ENCODE peak calls at places on chromosome 21, in four cellular contexts. N, E, K and F are unnamed samples.

GRCh38 chr21:45897191-45898027 is 84.2 kb upstream of the COL6A1 start:
- DNase-seq in N (no peak), E (no peak), K (no peak), F (no peak)

GRCh38 chr21:7953058-7953457 is 2568.3 kb upstream of the TPTE start:
- DNase-seq in N (no peak), E (no peak), K (no peak), F (no peak)

GRCh38 chr21:15826147-15826780 is 96.5 kb downstream of the USP25 start:
- DNase-seq in N (no peak), E (no peak), K (peak; percentile 12), F (no peak)

GRCh38 chr21:35470522-35470921 is 421.4 kb upstream of the RUNX1 start:
- DNase-seq in N (no peak), E (no peak), K (no peak), F (no peak)

GRCh38 chr21:45136500-45136899 is 62.1 kb downstream of the ADARB1 start:
- DNase-seq in N (no peak), E (no peak), K (no peak), F (no peak)

GRCh38 chr21:18545908-18546307 is 142.3 kb upstream of the TMPRSS15 start:
- DNase-seq in N (no peak), E (no peak), K (no peak), F (no peak)

GRCh38 chr21:28336299-28336698 is 656.4 kb downstream of the LTN1 start:
- DNase-seq in N (no peak), E (no peak), K (no peak), F (peak; percentile 3)

GRCh38 chr21:18289876-18290275 is 45.2 kb downstream of the CHODL start:
- DNase-seq in N (no peak), E (no peak), K (no peak), F (no peak)

GRCh38 chr21:46068516-46069079 is 29.3 kb upstream of the COL6A2 start:
- DNase-seq in N (no peak), E (no peak), K (no peak), F (no peak)

GRCh38 chr21:37452222-37452621 is 85.6 kb downstream of the DYRK1A start:
- DNase-seq in N (no peak), E (no peak), K (no peak), F (no peak)

GRCh38 chr21:36534656-36535055 is 54.7 kb upstream of the CLDN14 start:
- DNase-seq in N (no peak), E (no peak), K (no peak), F (no peak)

GRCh38 chr21:39938086-39938611 is 70.9 kb downstream of the PCP4 start:
- DNase-seq in N (no peak), E (no peak), K (peak; percentile 81), F (peak; percentile 73)

GRCh38 chr21:37534431-37534830 is 167.9 kb downstream of the DYRK1A start:
- DNase-seq in N (no peak), E (no peak), K (no peak), F (no peak)

GRCh38 chr21:45078877-45079281 is 4.5 kb downstream of the ADARB1 start:
- DNase-seq in N (no peak), E (no peak), K (no peak), F (no peak)

GRCh38 chr21:38930838-38931237 is 125.1 kb downstream of the ETS2 start:
- DNase-seq in N (no peak), E (no peak), K (no peak), F (no peak)

GRCh38 chr21:41768371-41769042 is 1.7 kb upstream of the RIPK4 start:
- DNase-seq in N (no peak), E (no peak), K (peak; percentile 53), F (peak; percentile 76)

GRCh38 chr21:44012474-44013379 is 618 bp downstream of the TRAPPC10 start:
- DNase-seq in N (no peak), E (peak; percentile 63), K (peak; percentile 51), F (peak; percentile 76)

GRCh38 chr21:36788116-36788515 is 89.2 kb downstream of the SIM2 start:
- DNase-seq in N (no peak), E (no peak), K (no peak), F (no peak)

GRCh38 chr21:42456457-42456856 is 39.6 kb downstream of the RSPH1 start:
- DNase-seq in N (no peak), E (peak; percentile 21), K (no peak), F (no peak)

GRCh38 chr21:27480841-27481261 is 514.0 kb upstream of the ADAMTS5 start:
- DNase-seq in N (no peak), E (no peak), K (no peak), F (no peak)

GRCh38 chr21:43880111-43880985 is 15.3 kb downstream of the AGPAT3 start:
- DNase-seq in N (no peak), E (no peak), K (no peak), F (no peak)

GRCh38 chr21:20661745-20662470 is 336.3 kb upstream of the NCAM2 start:
- DNase-seq in N (no peak), E (no peak), K (peak; percentile 83), F (no peak)

GRCh38 chr21:28627691-28628090 is 365.0 kb downstream of the LTN1 start:
- DNase-seq in N (no peak), E (no peak), K (no peak), F (no peak)

GRCh38 chr21:25626752-25627151 is 12.3 kb upstream of the JAM2 start:
- DNase-seq in N (no peak), E (no peak), K (no peak), F (no peak)

GRCh38 chr21:46141767-46142580 is 13.4 kb downstream of the FTCD start:
- DNase-seq in N (no peak), E (no peak), K (no peak), F (no peak)

GRCh38 chr21:37700641-37701202 is 215.5 kb downstream of the KCNJ6 start:
- DNase-seq in N (no peak), E (no peak), K (peak; percentile 92), F (peak; percentile 93)

GRCh38 chr21:17402885-17403477 is 109.9 kb upstream of the CXADR start:
- DNase-seq in N (no peak), E (no peak), K (no peak), F (no peak)

GRCh38 chr21:31429500-31429899 is 85.4 kb upstream of the TIAM1 start:
- DNase-seq in N (no peak), E (no peak), K (no peak), F (no peak)

GRCh38 chr21:35635261-35635660 is 425.1 kb downstream of the SETD4 start:
- DNase-seq in N (no peak), E (no peak), K (no peak), F (no peak)

GRCh38 chr21:16007933-16008332 is 278.2 kb downstream of the USP25 start:
- DNase-seq in N (no peak), E (no peak), K (no peak), F (no peak)

GRCh38 chr21:43364851-43365424 is 62.0 kb downstream of the SIK1 start:
- DNase-seq in N (no peak), E (no peak), K (peak; percentile 91), F (peak; percentile 46)

GRCh38 chr21:46454634-46455390 is 3.9 kb upstream of the DIP2A start:
- DNase-seq in N (no peak), E (no peak), K (no peak), F (no peak)

GRCh38 chr21:40015818-40016217 is 148.6 kb downstream of the PCP4 start:
- DNase-seq in N (no peak), E (no peak), K (no peak), F (no peak)

GRCh38 chr21:36350282-36350910 is 30.4 kb downstream of the MORC3 start:
- DNase-seq in N (no peak), E (no peak), K (no peak), F (no peak)

GRCh38 chr21:34706337-34706736 is 37.5 kb downstream of the CLIC6 start:
- DNase-seq in N (no peak), E (no peak), K (no peak), F (no peak)

GRCh38 chr21:18801468-18801867 is 397.9 kb upstream of the TMPRSS15 start:
- DNase-seq in N (no peak), E (no peak), K (peak; percentile 10), F (peak; percentile 0)

GRCh38 chr21:37868896-37869295 is 47.4 kb downstream of the KCNJ6 start:
- DNase-seq in N (no peak), E (no peak), K (no peak), F (no peak)

GRCh38 chr21:16070207-16070651 is 340.4 kb downstream of the USP25 start:
- DNase-seq in N (no peak), E (no peak), K (peak; percentile 66), F (peak; percentile 74)

GRCh38 chr21:42130447-42130846 is 59.3 kb downstream of the UMODL1 start:
- DNase-seq in N (no peak), E (no peak), K (no peak), F (no peak)